ENCODE peak calls at places on chromosomes 12 and 14, in eight cellular contexts. S is stomach, L is lower leg skin, Z is PC-3, A is fibroblast of pulmonary artery, M is AG10803, Y is brain microvascular endothelial cell, X is IMR-90. V is an unnamed sample.

GRCh38 chr12:3371018-3371417 is 120.0 kb upstream of the PRMT8 start:
- DNase-seq in S (no peak), L (no peak), Z (no peak), A (no peak), M (no peak), Y (no peak), X (no peak), V (no peak)

GRCh38 chr14:21039059-21039422 is 3.1 kb upstream of the RNASE7 start:
- DNase-seq in S (peak; percentile 80), L (peak; percentile 81), Z (no peak), A (peak; percentile 89), M (peak; percentile 89), Y (no peak), X (peak; percentile 43), V (peak; percentile 68)

GRCh38 chr12:100955139-100955538 is 160.6 kb downstream of the ANO4 start:
- DNase-seq in S (no peak), L (no peak), Z (peak; percentile 40), A (peak; percentile 72), M (peak; percentile 53), Y (peak; percentile 63), X (peak; percentile 79), V (peak; percentile 79)

GRCh38 chr12:54217774-54218221 is 29.0 kb upstream of the SMUG1 start:
- DNase-seq in S (peak; percentile 32), L (no peak), Z (no peak), A (peak; percentile 18), M (no peak), Y (no peak), X (no peak), V (peak; percentile 28)

GRCh38 chr12:33546004-33546403 is 106.4 kb upstream of the SYT10 start:
- DNase-seq in S (no peak), L (no peak), Z (no peak), A (no peak), M (no peak), Y (no peak), X (no peak), V (no peak)

GRCh38 chr14:79480212-79480611 is 731.1 kb downstream of the DIO2 start:
- DNase-seq in S (no peak), L (no peak), Z (no peak), A (no peak), M (no peak), Y (no peak), X (no peak), V (no peak)

GRCh38 chr12:12239127-12239526 is 27.7 kb downstream of the LRP6 start:
- DNase-seq in S (no peak), L (no peak), Z (no peak), A (no peak), M (no peak), Y (no peak), X (no peak), V (no peak)

GRCh38 chr12:123997908-123998307 is 24.9 kb downstream of the ZNF664 start:
- DNase-seq in S (no peak), L (no peak), Z (no peak), A (no peak), M (no peak), Y (no peak), X (no peak), V (no peak)

GRCh38 chr12:91183565-91183964 is 948 bp upstream of the DCN start:
- DNase-seq in S (no peak), L (no peak), Z (no peak), A (no peak), M (no peak), Y (no peak), X (peak; percentile 19), V (no peak)

GRCh38 chr12:91180577-91180976 is 2.0 kb downstream of the DCN start:
- DNase-seq in S (no peak), L (no peak), Z (no peak), A (peak; percentile 82), M (peak; percentile 95), Y (peak; percentile 30), X (peak; percentile 78), V (peak; percentile 84)

GRCh38 chr12:91181053-91181452 is 1.6 kb downstream of the DCN start:
- DNase-seq in S (no peak), L (no peak), Z (no peak), A (peak; percentile 68), M (peak; percentile 41), Y (no peak), X (peak; percentile 34), V (peak; percentile 66)

GRCh38 chr12:91185437-91185836 is 2.8 kb upstream of the DCN start:
- DNase-seq in S (no peak), L (no peak), Z (no peak), A (no peak), M (no peak), Y (no peak), X (no peak), V (no peak)

DNA sequence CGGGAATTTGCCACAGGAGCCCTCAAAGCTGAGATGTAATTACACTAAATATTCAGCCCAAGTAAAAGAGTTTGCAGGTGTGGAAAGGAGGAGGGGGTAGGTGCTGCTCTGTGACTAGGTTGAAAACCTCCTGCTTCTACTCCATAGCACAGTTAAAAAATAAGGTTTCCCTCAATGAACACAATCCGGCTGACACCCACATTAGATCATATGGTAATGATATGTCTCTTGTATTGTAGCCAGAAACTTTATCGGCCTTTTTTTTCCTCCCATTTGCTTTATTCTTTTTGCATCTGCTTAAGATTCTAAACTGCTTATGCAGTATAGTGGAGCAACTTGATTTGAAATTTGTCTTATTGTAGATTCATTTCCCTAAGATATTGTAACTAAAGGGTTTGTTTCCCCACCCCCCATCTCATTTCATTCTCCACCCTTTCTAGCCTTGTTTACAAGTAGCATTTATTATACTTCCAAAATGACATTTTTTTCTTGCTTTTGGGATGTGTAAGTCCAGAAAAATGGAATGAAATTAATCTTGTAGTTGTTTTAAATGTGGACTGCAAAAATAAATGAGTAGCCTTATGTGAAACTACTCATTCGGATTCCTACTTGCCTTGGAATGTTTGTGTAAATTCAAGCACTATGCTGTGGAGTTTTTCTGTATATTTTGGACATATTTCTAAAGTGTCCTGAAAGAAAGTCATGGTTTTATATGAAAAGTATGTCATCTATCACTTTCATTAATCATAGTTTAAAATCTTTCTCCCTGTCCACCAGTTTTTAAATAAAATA is at the start of gene DCN:
- DNase-seq in S (no peak), L (no peak), Z (no peak), A (peak; percentile 66), M (peak; percentile 55), Y (no peak), X (peak; percentile 81), V (peak; percentile 65)
- H3K4me3 ChIP-seq in S (peak within 1 kb of the TSS; percentile 47), L (no peak within 1 kb of the TSS), Z (no peak within 1 kb of the TSS), A (peak within 1 kb of the TSS; percentile 72), M (peak within 1 kb of the TSS; percentile 72), Y (peak within 1 kb of the TSS; percentile 38), X (peak within 1 kb of the TSS; percentile 94), V (peak within 1 kb of the TSS; percentile 64)

GRCh38 chr12:52249041-52249461 is 16.0 kb downstream of the KRT7 start:
- DNase-seq in S (peak; percentile 84), L (no peak), Z (peak; percentile 62), A (no peak), M (peak; percentile 57), Y (no peak), X (no peak), V (no peak)

GRCh38 chr12:52249511-52250047 is 16.5 kb downstream of the KRT7 start:
- DNase-seq in S (no peak), L (no peak), Z (no peak), A (no peak), M (no peak), Y (no peak), X (no peak), V (no peak)

GRCh38 chr12:52248541-52249035 is 15.5 kb downstream of the KRT7 start:
- DNase-seq in S (peak; percentile 17), L (no peak), Z (no peak), A (no peak), M (no peak), Y (no peak), X (no peak), V (no peak)

GRCh38 chr12:52246720-52247621 is 13.9 kb downstream of the KRT7 start:
- DNase-seq in S (peak; percentile 41), L (no peak), Z (peak; percentile 86), A (no peak), M (no peak), Y (no peak), X (no peak), V (no peak)

DNA sequence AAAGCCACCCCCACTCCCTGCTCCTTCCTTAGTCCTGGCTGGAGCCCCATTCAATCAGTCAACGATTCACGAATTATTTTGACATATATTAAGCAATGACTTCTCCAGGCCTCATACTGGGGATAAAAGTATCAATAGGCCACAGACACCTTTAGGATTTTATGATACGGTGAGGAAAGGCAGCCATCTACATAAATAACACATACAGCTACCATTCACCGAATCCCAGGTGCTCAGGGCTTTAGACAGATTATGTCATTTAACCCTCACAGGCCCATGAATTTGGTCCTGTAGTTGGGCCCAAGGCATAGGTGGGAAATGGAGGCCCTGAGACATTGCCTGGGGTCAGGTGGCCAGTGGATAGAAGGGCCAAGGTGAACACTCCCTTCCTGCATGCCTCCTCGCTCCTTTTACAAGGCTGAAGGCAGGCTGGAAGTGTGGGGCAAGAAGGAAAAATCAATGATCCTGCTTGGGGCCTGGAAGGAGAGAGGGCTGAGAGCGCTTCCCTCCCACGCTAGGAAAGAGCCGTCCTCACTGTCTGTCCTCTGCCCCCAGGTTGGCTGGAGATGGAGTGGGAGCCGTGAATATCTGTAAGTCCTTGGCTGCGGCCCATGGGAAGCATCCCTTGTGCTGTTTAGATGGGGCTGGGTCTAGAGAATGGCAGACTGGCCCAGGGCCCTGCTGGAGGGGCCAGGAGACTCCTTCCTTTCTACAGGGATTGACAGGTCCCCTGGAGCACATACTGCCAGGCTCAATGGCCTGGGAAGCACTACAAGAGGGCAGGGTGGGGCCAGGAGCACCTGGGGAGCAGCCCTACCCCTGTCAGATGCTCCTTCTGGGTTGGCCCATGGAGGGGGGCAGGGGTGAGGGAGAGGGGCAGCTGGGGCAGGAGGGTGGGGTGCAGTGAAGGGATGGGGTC is 14.8 kb downstream of the KRT7 start:
- DNase-seq in S (no peak), L (no peak), Z (peak; percentile 38), A (no peak), M (no peak), Y (no peak), X (no peak), V (no peak)
- H3K4me3 ChIP-seq in S (no peak overlapping the region), L (no peak overlapping the region), Z (no peak overlapping the region), A (no peak overlapping the region), M (no peak overlapping the region), Y (no peak overlapping the region), X (no peak overlapping the region), V (no peak overlapping the region)

GRCh38 chr12:26122681-26123481 is 2.0 kb downstream of the BHLHE41 start:
- DNase-seq in S (peak; percentile 55), L (peak; percentile 71), Z (peak; percentile 74), A (peak; percentile 82), M (peak; percentile 83), Y (peak; percentile 74), X (peak; percentile 79), V (peak; percentile 85)

GRCh38 chr12:26121841-26122680 is 2.8 kb downstream of the BHLHE41 start:
- DNase-seq in S (no peak), L (no peak), Z (peak; percentile 35), A (peak; percentile 33), M (peak; percentile 31), Y (no peak), X (peak; percentile 34), V (no peak)

GRCh38 chr12:26125451-26126339 is 858 bp upstream of the BHLHE41 start:
- DNase-seq in S (peak; percentile 83), L (peak; percentile 79), Z (peak; percentile 98), A (peak; percentile 72), M (peak; percentile 71), Y (peak; percentile 72), X (peak; percentile 73), V (peak; percentile 75)

GRCh38 chr12:26124491-26125450 is at the start of gene BHLHE41:
- DNase-seq in S (peak; percentile 78), L (peak; percentile 56), Z (peak; percentile 93), A (peak; percentile 60), M (peak; percentile 64), Y (peak; percentile 54), X (peak; percentile 36), V (peak; percentile 70)

DNA sequence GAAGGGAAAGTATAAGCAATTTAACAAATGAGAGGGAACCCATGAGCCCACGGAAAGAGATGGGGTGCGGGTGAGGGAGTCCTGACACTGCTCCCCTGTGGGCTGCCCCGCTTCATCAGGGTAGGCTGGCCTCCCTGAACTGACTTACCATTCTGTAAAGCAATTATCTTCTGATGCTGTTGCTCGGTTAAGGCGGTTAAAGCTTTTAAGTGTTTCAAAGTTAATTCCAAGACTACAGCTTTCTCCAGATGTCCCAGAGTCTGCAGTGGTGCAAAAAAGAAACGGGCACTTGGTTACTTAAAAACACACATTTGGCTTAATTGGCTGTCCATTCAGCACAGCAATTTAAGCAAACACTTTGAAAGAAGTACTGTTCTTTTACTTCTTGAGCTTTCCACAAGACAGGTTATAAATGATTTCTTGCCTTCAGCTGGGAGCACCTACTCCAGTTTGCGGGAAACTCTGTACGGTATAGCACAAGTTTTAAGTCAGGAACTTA is 1.3 kb downstream of the BHLHE41 start:
- DNase-seq in S (no peak), L (no peak), Z (peak; percentile 44), A (no peak), M (no peak), Y (no peak), X (peak; percentile 12), V (peak; percentile 45)
- H3K4me3 ChIP-seq in S (peak overlapping the region; percentile 64), L (no peak overlapping the region), Z (peak overlapping the region; percentile 77), A (peak overlapping the region; percentile 71), M (peak overlapping the region; percentile 79), Y (peak overlapping the region; percentile 68), X (peak overlapping the region; percentile 46), V (peak overlapping the region; percentile 74)

GRCh38 chr12:48980389-48980952 is 2.3 kb downstream of the WNT1 start:
- DNase-seq in S (no peak), L (no peak), Z (peak; percentile 16), A (no peak), M (no peak), Y (no peak), X (no peak), V (no peak)

GRCh38 chr12:48978741-48979601 is 849 bp downstream of the WNT1 start:
- DNase-seq in S (no peak), L (no peak), Z (no peak), A (no peak), M (no peak), Y (no peak), X (no peak), V (no peak)

GRCh38 chr12:48979602-48980388 is 1.7 kb downstream of the WNT1 start:
- DNase-seq in S (peak; percentile 53), L (no peak), Z (no peak), A (no peak), M (no peak), Y (no peak), X (no peak), V (no peak)

GRCh38 chr12:48978291-48978740 is at the start of gene WNT1:
- DNase-seq in S (no peak), L (no peak), Z (no peak), A (no peak), M (no peak), Y (no peak), X (no peak), V (no peak)

DNA sequence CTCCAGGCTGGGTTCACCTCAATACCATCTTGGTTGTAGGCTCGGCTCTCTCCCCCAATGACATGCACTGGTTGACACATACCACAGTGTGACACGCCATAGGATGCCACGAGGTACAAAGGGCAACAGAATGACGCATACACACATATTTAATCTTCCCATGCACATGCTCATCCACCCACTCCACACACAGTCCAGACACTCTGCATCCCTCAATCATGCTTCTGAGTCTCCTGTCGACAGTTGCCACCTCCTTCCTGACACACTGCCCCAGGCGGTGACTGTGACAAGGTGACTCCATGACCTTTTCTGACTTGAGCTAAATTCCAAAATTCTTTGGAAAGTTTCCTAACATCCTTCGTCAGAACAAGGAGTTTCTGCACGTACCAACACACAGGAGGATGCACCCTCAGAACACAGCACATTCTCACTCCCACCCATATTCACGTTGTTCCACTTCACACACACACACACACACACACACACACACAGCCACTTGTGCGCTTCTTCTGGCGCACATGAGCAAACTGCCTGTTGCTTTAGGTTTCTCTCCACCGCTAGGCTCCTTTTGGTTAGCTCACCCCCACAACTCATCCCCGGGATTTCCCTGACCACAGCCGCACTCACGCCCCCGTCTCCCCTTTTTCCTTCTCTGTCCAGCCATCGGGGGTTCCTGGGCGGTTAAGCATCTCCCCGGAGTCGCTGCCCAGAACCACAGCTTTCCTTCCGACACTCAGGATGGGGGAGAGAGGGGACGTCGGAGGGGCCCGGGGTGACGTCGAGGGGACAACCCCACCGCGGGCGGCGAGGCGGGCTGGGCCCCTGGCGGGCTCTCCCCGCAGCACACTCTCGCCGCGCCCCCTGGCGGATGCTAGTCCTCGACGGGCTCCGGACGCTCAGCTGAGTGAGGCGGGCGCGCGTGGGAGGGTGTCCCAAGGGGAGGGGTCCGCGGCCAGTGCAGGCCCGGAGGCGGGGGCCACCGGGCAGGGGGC is 536 bp upstream of the WNT1 start:
- DNase-seq in S (peak; percentile 67), L (no peak), Z (peak; percentile 47), A (peak; percentile 48), M (no peak), Y (peak; percentile 66), X (peak; percentile 80), V (peak; percentile 38)
- H3K4me3 ChIP-seq in S (peak overlapping the region; percentile 53), L (no peak overlapping the region), Z (peak overlapping the region; percentile 67), A (no peak overlapping the region), M (no peak overlapping the region), Y (no peak overlapping the region), X (no peak overlapping the region), V (no peak overlapping the region)